ENCODE peak calls at places on chromosomes 13 and 19, in five cellular contexts. I is uterus, L is A549, F is breast epithelium, E is stomach. N is an unnamed sample.

GRCh38 chr13:105441406-105441805 is 1094.1 kb downstream of the EFNB2 start:
- DNase-seq in I (no peak), L (peak; percentile 26), F (no peak), E (no peak), N (no peak)

GRCh38 chr19:23991170-23991569 is 76.5 kb downstream of the ZNF726 start:
- DNase-seq in I (no peak), L (peak; percentile 12), F (no peak), E (peak; percentile 83), N (no peak)

GRCh38 chr13:65679240-65679639 is 1550.9 kb downstream of the PCDH9 start:
- DNase-seq in I (no peak), L (no peak), F (no peak), E (no peak), N (no peak)

GRCh38 chr19:51722492-51722891 is 1.3 kb downstream of the HAS1 start:
- DNase-seq in I (no peak), L (no peak), F (no peak), E (no peak), N (no peak)

GRCh38 chr13:39317284-39317683 is 279.0 kb downstream of the NHLRC3 start:
- DNase-seq in I (peak; percentile 57), L (no peak), F (no peak), E (no peak), N (no peak)

GRCh38 chr19:55442372-55443044 is 592 bp downstream of the SHISA7 start:
- DNase-seq in I (no peak), L (no peak), F (no peak), E (no peak), N (no peak)

GRCh38 chr19:32464279-32464678 is 58.7 kb downstream of the DPY19L3 start:
- DNase-seq in I (no peak), L (peak; percentile 44), F (no peak), E (no peak), N (no peak)

GRCh38 chr13:37621811-37622361 is 23.3 kb upstream of the POSTN start:
- DNase-seq in I (peak; percentile 15), L (no peak), F (no peak), E (no peak), N (no peak)

GRCh38 chr19:52923782-52924593 is 760 bp upstream of the ZNF888 start:
- DNase-seq in I (peak; percentile 52), L (no peak), F (no peak), E (peak; percentile 66), N (peak; percentile 78)

GRCh38 chr13:71320452-71320851 is 546.6 kb downstream of the DACH1 start:
- DNase-seq in I (no peak), L (peak; percentile 17), F (no peak), E (no peak), N (peak; percentile 31)

GRCh38 chr13:29922896-29923295 is 72.5 kb upstream of the UBL3 start:
- DNase-seq in I (no peak), L (peak; percentile 25), F (no peak), E (no peak), N (no peak)

GRCh38 chr13:24263652-24264051 is 45.7 kb upstream of the C1QTNF9 start:
- DNase-seq in I (no peak), L (no peak), F (no peak), E (no peak), N (no peak)

GRCh38 chr13:87656311-87656710 is 14.9 kb upstream of the SLITRK5 start:
- DNase-seq in I (no peak), L (no peak), F (no peak), E (no peak), N (no peak)

GRCh38 chr19:5809053-5809452 is 4.2 kb downstream of the NRTN start:
- DNase-seq in I (no peak), L (no peak), F (no peak), E (no peak), N (no peak)

GRCh38 chr19:30338066-30338465 is 34.1 kb upstream of the ZNF536 start:
- DNase-seq in I (no peak), L (no peak), F (no peak), E (no peak), N (no peak)

GRCh38 chr19:49335784-49336481 is 727 bp downstream of the CD37 start:
- DNase-seq in I (no peak), L (no peak), F (peak; percentile 38), E (no peak), N (peak; percentile 65)

GRCh38 chr19:49337267-49338022 is 2.2 kb downstream of the CD37 start:
- DNase-seq in I (no peak), L (no peak), F (peak; percentile 3), E (no peak), N (no peak)

GRCh38 chr19:49333426-49334288 is 1.5 kb upstream of the CD37 start:
- DNase-seq in I (no peak), L (no peak), F (peak; percentile 34), E (peak; percentile 29), N (peak; percentile 97)

GRCh38 chr19:49336482-49337266 is 1.5 kb downstream of the CD37 start:
- DNase-seq in I (no peak), L (no peak), F (peak; percentile 40), E (no peak), N (peak; percentile 61)

GRCh38 chr19:49335071-49335783 is at the start of gene CD37:
- DNase-seq in I (no peak), L (no peak), F (peak; percentile 49), E (peak; percentile 33), N (peak; percentile 90)
- TF ChIP-seq POLR2A in I (no peak), L (no peak), F (no peak), E (no peak), N (no peak)

GRCh38 chr13:31824705-31825512 is 85.6 kb downstream of the RXFP2 start:
- DNase-seq in I (no peak), L (no peak), F (no peak), E (no peak), N (no peak)
- TF ChIP-seq POLR2A in I (no peak), L (no peak), F (no peak), E (no peak), N (no peak)

GRCh38 chr13:49561064-49561410 is 24.3 kb downstream of the RCBTB1 start:
- DNase-seq in I (peak; percentile 25), L (peak; percentile 5), F (no peak), E (no peak), N (no peak)
- TF ChIP-seq POLR2A in I (no peak), L (no peak), F (no peak), E (no peak), N (no peak)

GRCh38 chr19:2235396-2236284 is 489 bp downstream of the PLEKHJ1 start:
- DNase-seq in I (no peak), L (no peak), F (no peak), E (peak; percentile 79), N (no peak)
- TF ChIP-seq POLR2A in I (peak; percentile 16), L (peak; percentile 39), F (no peak), E (no peak), N (no peak)

DNA sequence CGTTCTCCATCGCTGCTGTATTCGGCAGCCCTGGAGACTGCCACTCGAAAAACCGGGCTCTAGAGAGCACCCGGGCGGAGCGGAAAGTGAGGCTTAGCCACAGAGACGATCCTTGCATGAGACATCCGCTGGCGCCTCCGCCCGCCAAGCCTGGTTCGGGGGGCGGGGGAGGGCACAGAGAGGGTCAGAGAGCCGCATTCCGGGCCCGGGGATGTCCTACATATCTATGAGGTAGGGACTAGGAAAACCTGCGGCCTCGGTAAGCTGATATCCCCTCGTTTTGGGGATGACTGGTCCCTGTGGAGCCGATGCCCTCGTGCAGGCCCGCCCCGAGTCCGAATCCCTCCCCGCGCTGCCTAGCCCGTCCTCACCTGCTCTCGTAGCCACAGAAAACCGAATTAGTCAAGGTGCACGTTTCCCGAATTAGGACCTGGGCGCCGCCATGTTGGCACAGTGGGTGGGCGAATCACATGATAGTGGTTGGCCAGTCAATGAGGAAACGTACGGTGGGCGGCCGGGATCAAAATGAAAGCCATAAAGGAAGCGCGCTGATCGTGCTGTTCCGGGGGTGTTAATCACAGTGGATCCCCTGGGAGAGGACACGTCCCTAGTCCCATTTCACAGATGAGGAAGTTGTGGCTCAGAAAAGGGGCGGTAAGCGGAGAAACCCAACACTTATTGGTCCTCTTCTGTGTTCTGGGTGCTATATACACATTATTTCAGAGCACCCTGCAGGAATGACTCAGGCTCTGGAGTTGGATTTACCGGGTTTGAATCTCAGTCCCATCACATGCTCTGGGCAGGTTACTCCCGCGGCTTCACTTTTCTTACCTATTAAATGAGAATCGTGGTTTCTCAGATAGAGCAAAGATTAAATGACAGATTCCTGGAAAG is at the start of gene TRMT1:
- DNase-seq in I (peak; percentile 89), L (peak; percentile 93), F (peak; percentile 92), E (peak; percentile 93), N (peak; percentile 95)
- TF ChIP-seq POLR2A in I (no peak), L (peak; percentile 46), F (no peak), E (no peak), N (no peak)

GRCh38 chr19:28128341-28128740 is 1084.6 kb downstream of the UQCRFS1 start:
- DNase-seq in I (no peak), L (no peak), F (no peak), E (no peak), N (no peak)

GRCh38 chr19:28126499-28126898 is 1086.5 kb downstream of the UQCRFS1 start:
- DNase-seq in I (no peak), L (no peak), F (no peak), E (no peak), N (no peak)

GRCh38 chr19:28130066-28130511 is 1082.9 kb downstream of the UQCRFS1 start:
- DNase-seq in I (no peak), L (no peak), F (no peak), E (no peak), N (no peak)
- TF ChIP-seq POLR2A in I (no peak), L (no peak), F (no peak), E (no peak), N (no peak)

N was measured in spleen.